ENCODE peak calls at places on chromosomes 5 and 9, in five cellular contexts. W is transverse colon, O is pancreas, T is Panc1, Q is HL-60. P is an unnamed sample.

GRCh38 chr5:134026521-134027202 is 21.9 kb upstream of the VDAC1 start:
- DNase-seq in Q (no peak), T (peak), W (peak), O (peak), P (no peak)

GRCh38 chr5:88707216-88707965 is 175.6 kb downstream of the MEF2C start:
- DNase-seq in T (no peak), Q (no peak), O (no peak), W (no peak), P (no peak)

GRCh38 chr5:135509995-135510394 is 25.8 kb downstream of the NEUROG1 start:
- DNase-seq in Q (no peak), W (no peak), O (no peak), T (no peak), P (no peak)

GRCh38 chr9:4114569-4115505 is 185.0 kb downstream of the GLIS3 start:
- DNase-seq in Q (no peak), W (no peak), T (no peak), O (no peak), P (no peak)

GRCh38 chr5:76025069-76025468 is 58.1 kb upstream of the SV2C start:
- DNase-seq in W (no peak), O (no peak), Q (no peak), T (no peak), P (no peak)

GRCh38 chr5:35816881-35817521 is 39.7 kb upstream of the IL7R start:
- DNase-seq in T (no peak), O (no peak), W (no peak), Q (no peak), P (no peak)

GRCh38 chr9:5113994-5114748 is 71.3 kb downstream of the INSL6 start:
- DNase-seq in O (no peak), T (no peak), W (no peak), Q (no peak), P (no peak)

GRCh38 chr5:156414381-156414780 is 87.4 kb downstream of the SGCD start:
- DNase-seq in O (no peak), T (no peak), W (no peak), Q (no peak), P (no peak)

GRCh38 chr5:166535641-166536040 is 1755.8 kb upstream of the WWC1 start:
- DNase-seq in Q (no peak), O (no peak), T (no peak), W (no peak), P (no peak)

GRCh38 chr9:96523429-96523828 is 73.5 kb downstream of the HABP4 start:
- DNase-seq in W (no peak), T (no peak), Q (no peak), O (no peak), P (no peak)

GRCh38 chr5:79181419-79182022 is 54.4 kb upstream of the JMY start:
- DNase-seq in W (no peak), T (no peak), Q (no peak), O (no peak), P (no peak)

GRCh38 chr5:37272564-37272963 is 23.4 kb upstream of the CPLANE1 start:
- DNase-seq in W (peak), O (peak), T (no peak), Q (no peak), P (peak)

GRCh38 chr5:167555771-167556170 is 735.7 kb upstream of the WWC1 start:
- DNase-seq in W (no peak), T (no peak), Q (no peak), O (no peak), P (no peak)

GRCh38 chr5:40646286-40646685 is 33.4 kb upstream of the PTGER4 start:
- DNase-seq in O (no peak), T (no peak), W (no peak), Q (no peak), P (no peak)

GRCh38 chr5:98583572-98583971 is 189.9 kb upstream of the RGMB start:
- DNase-seq in O (no peak), W (no peak), T (no peak), Q (no peak), P (no peak)

GRCh38 chr5:173925449-173926071 is 37.4 kb downstream of the CPEB4 start:
- DNase-seq in W (peak), Q (no peak), T (no peak), O (no peak), P (no peak)

GRCh38 chr5:160479926-160480325 is 58.3 kb downstream of the PTTG1 start:
- DNase-seq in W (no peak), O (no peak), Q (no peak), T (peak), P (no peak)

GRCh38 chr9:33510264-33511183 is 13.5 kb upstream of the ANKRD18B start:
- DNase-seq in W (peak), Q (no peak), T (no peak), O (peak), P (peak)

GRCh38 chr5:117246386-117246785 is 671.8 kb upstream of the SEMA6A start:
- DNase-seq in T (no peak), O (no peak), W (no peak), Q (no peak), P (no peak)

GRCh38 chr9:137351781-137352501 is 49.9 kb upstream of the NRARP start:
- DNase-seq in O (no peak), T (no peak), Q (no peak), W (no peak), P (no peak)

GRCh38 chr9:137352511-137353222 is 50.6 kb upstream of the NRARP start:
- DNase-seq in Q (no peak), T (no peak), O (no peak), W (no peak), P (no peak)

GRCh38 chr9:137348781-137349470 is 46.9 kb upstream of the NRARP start:
- DNase-seq in W (no peak), O (no peak), T (no peak), Q (no peak), P (no peak)

GRCh38 chr9:137349471-137350033 is 47.5 kb upstream of the NRARP start:
- DNase-seq in W (no peak), O (no peak), T (no peak), Q (no peak), P (no peak)

DNA sequence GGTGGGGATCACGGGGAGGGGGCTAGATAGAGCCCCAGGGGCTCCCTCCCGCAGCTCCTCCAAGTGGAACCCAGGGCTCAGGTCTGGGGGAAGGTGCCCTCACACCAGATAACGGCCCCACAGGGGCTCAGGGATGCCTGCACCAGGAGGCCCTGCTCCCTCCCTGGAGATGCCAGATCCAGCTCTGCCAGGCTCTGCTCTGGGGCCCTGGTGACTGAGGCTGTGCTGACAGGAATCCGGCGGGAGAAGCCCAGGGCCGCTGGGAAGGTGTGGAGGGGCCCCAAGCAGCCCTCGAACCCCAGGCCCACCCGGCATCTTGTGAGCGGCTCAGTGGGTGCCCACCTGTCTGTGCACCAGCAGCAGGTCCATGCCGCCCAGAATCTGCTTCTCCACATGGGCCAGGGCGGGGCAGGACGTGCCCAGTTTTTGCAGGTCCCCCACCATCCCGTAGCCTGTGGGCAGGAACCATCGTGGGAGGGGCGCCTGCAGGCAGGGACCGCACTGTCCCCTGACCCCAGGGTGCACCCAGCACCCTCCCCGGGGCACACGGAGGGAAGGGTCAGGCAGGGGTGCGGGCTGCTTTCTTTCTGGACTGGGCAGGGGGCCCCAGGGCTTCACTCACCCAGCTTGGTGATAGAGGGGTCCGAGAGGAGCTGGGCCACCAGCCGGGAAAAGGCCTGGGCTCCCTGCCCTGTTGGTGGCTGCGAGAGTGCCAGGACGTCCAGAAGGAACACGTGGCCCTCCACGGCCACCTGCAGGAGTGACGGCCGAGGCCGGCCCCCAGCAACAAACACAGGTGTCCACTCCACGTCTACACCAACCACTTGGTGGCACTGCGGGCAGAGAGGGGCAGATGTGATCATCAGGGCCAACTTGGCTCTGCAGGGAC is 48.9 kb upstream of the NRARP start:
- DNase-seq in Q (no peak), O (no peak), W (no peak), T (no peak), P (no peak)
- TF ChIP-seq CTCF in Q (no peak), O (no peak), W (no peak), T (no peak), P (no peak)

GRCh38 chr5:96649938-96650540 is 12.1 kb upstream of the CAST start:
- DNase-seq in O (no peak), T (no peak), W (peak), Q (no peak), P (no peak)

GRCh38 chr5:96654209-96654608 is 8.0 kb upstream of the CAST start:
- DNase-seq in W (no peak), T (no peak), Q (no peak), O (no peak), P (no peak)

GRCh38 chr5:96651047-96651446 is 11.1 kb upstream of the CAST start:
- DNase-seq in T (no peak), W (no peak), Q (no peak), O (no peak), P (no peak)

GRCh38 chr5:96652769-96653455 is 9.3 kb upstream of the CAST start:
- DNase-seq in O (no peak), W (no peak), T (no peak), Q (no peak), P (no peak)

DNA sequence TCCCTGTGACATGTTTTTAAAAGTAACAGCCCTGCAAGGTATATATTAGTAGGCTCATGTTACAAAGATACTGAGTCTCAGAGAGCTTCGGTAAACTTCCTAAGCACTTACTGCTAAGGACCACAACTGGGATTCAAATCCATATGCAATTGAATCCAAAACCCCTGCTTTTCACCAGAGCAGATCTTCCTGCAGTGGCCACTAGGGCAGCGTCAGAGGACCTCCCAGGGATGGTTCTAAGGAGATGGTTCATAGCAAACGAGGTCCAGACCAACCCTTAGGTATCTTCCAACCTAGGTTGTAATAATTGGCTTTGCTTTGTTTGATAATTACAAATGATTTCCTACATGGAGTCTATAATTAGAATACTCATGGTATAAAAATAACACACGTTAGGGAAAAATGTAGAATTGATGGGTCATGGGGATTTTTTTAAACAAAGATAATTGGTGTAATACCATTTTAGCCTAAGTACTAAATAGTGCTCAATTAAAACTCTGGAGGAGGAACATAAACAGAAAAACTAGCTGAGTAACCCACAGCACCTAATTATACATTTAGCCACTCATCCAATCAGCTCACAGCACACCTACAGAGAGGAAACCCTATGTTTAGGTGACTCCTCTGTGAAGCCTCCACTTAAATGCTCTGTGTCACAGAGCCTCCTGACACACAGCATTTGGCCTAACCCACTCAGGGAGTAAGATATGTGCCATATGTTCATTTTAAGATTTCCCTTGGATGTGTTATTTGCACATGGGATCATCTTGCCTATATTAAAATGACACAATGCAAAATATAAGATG is 10.0 kb upstream of the CAST start:
- DNase-seq in O (no peak), T (no peak), Q (no peak), W (no peak), P (no peak)
- TF ChIP-seq CTCF in O (no peak), T (peak), Q (peak), W (peak), P (no peak)

GRCh38 chr9:123091459-123091858 is 58.0 kb downstream of the GPR21 start:
- DNase-seq in O (no peak), T (no peak), Q (no peak), W (no peak), P (no peak)
- TF ChIP-seq CTCF in O (no peak), T (peak), Q (no peak), W (no peak), P (no peak)

DNA sequence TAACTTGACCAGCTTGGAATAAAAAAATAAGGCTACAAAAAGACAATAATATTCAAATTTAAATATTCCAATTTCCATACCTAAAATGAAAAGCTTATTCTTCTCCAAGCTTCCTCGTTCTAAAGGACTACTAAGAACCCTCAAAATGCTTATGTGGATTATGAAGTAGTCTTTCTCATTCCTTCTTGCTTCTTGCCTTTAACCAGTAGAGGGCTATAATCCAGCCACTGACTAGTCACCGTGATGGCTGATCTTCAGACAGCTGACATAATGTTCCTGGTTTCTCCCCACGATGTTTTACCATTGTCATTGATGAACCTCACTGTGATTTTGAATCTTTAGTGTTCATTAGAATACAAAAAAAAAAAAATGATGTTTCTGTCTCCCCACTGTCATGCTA is 515.3 kb downstream of the TLE1 start:
- DNase-seq in W (no peak), Q (no peak), O (no peak), T (no peak), P (no peak)
- TF ChIP-seq CTCF in W (no peak), Q (no peak), O (no peak), T (no peak), P (no peak)

GRCh38 chr5:114790403-114790792 is 379.3 kb downstream of the TRIM36 start:
- DNase-seq in T (no peak), W (no peak), Q (no peak), O (no peak), P (no peak)

DNA sequence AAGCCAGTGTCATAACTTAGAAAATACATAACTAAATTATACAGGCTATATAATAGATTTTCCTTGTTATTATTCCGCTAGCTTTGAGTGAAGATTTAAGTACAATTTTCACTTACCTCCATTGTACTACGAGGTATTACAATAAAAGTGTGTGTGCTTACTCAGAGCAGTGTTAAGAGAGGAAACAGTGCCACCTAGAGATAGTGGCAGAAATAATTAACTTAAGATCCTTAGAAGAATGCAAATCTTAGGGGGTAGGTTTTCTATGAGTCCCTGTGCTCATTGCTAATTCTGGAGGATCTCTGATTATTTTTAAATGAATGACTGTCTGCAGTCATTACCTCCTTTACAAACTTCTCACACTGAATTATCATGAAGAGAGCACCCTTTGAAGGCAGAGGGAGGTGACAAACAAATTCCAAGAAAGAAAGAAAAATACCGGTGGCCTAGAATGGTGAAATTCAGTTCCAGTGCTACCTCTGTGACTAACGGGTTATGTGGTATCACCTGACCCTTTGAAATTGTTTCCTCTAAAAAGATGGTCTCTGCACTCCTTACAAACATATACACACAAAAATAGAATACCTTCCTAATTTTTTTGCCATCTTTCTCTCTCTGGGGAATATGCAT is 379.8 kb downstream of the TRIM36 start:
- DNase-seq in O (no peak), T (no peak), W (no peak), Q (no peak), P (no peak)
- TF ChIP-seq CTCF in O (peak), T (peak), W (peak), Q (peak), P (no peak)

GRCh38 chr9:126893079-126893478 is 21.5 kb upstream of the RALGPS1 start:
- DNase-seq in O (no peak), W (no peak), Q (no peak), T (no peak), P (no peak)
- TF ChIP-seq CTCF in O (peak), W (peak), Q (no peak), T (no peak), P (no peak)

DNA sequence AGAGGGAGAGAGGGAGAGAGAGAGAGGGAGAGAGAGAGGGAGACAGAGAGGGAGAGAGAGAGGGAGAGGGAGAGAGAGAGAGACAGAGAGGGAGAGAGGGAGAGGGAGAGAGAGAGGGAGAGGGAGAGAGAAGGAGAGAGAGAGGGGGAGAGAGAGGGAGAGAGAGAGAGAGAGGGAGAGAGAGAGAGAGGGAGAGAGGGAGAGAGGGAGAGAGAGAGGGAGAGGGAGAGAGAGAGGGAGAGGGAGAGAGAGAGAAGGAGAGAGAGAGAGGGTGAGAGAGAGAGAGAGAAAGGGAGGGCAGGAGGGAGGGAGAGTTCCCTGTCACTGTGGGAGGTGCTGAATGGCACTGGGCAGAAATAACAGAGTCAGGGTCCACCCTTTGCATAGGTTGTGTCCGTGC is 29.9 kb downstream of the ADAMTSL2 start:
- DNase-seq in T (no peak), O (no peak), W (no peak), Q (no peak), P (no peak)
- TF ChIP-seq CTCF in T (no peak), O (no peak), W (no peak), Q (no peak), P (no peak)

GRCh38 chr9:38362912-38363588 is 29.5 kb upstream of the ALDH1B1 start:
- DNase-seq in T (peak), W (peak), O (no peak), Q (peak), P (peak)
- TF ChIP-seq CTCF in T (peak), W (peak), O (peak), Q (peak), P (peak)

GRCh38 chr9:122151267-122151828 is 8.2 kb downstream of the NDUFA8 start:
- DNase-seq in W (no peak), O (no peak), T (no peak), Q (no peak), P (no peak)
- TF ChIP-seq CTCF in W (no peak), O (no peak), T (no peak), Q (no peak), P (no peak)

GRCh38 chr9:133657120-133657661 is 21.0 kb downstream of the DBH start:
- DNase-seq in Q (no peak), T (no peak), W (no peak), O (no peak), P (no peak)
- TF ChIP-seq CTCF in Q (no peak), T (no peak), W (no peak), O (no peak), P (no peak)

P was measured in lung.